ENCODE peak calls at places on chromosomes 11 and 22, in five cellular contexts. H is mesenchymal stem cell, L is T1000, Z is omental fat pad, Q is neural progenitor cell. W is an unnamed sample.

GRCh38 chr11:67466367-67466766 is 2.7 kb downstream of the TMEM134 start:
- DNase-seq in H (no peak), L (no peak), Z (no peak), Q (no peak), W (no peak)

GRCh38 chr11:66280428-66280827 is 2.5 kb downstream of the CNIH2 start:
- DNase-seq in H (no peak), L (no peak), Z (no peak), Q (peak; percentile 35), W (no peak)

GRCh38 chr11:3203221-3204043 is 15.2 kb downstream of the MRGPRG start:
- DNase-seq in H (peak; percentile 6), L (no peak), Z (no peak), Q (peak; percentile 84), W (no peak)

GRCh38 chr11:12123177-12123576 is 12.8 kb downstream of the MICAL2 start:
- DNase-seq in H (peak; percentile 85), L (no peak), Z (no peak), Q (no peak), W (no peak)

GRCh38 chr11:31671681-31672080 is 139.4 kb downstream of the PAX6 start:
- DNase-seq in H (no peak), L (no peak), Z (no peak), Q (no peak), W (no peak)

GRCh38 chr11:74866557-74866956 is 82.3 kb downstream of the XRRA1 start:
- DNase-seq in H (no peak), L (no peak), Z (no peak), Q (no peak), W (no peak)

GRCh38 chr11:99494065-99494464 is 473.3 kb downstream of the CNTN5 start:
- DNase-seq in H (no peak), L (no peak), Z (no peak), Q (no peak), W (no peak)

GRCh38 chr22:45271667-45272188 is 13.0 kb upstream of the UPK3A start:
- DNase-seq in H (peak; percentile 48), L (no peak), Z (no peak), Q (no peak), W (no peak)

GRCh38 chr11:844693-845644 is 2.3 kb downstream of the TSPAN4 start:
- DNase-seq in H (peak; percentile 87), L (peak; percentile 84), Z (peak; percentile 79), Q (peak; percentile 83), W (peak; percentile 80)

GRCh38 chr22:24379536-24379935 is 47.9 kb upstream of the ADORA2A start:
- DNase-seq in H (no peak), L (no peak), Z (no peak), Q (no peak), W (no peak)

GRCh38 chr22:24473278-24473677 is 21.9 kb upstream of the UPB1 start:
- DNase-seq in H (no peak), L (no peak), Z (no peak), Q (no peak), W (no peak)

GRCh38 chr11:79393362-79394043 is 47.3 kb downstream of the TENM4 start:
- DNase-seq in H (no peak), L (no peak), Z (no peak), Q (peak; percentile 42), W (no peak)

GRCh38 chr11:129373489-129373953 is 2.1 kb upstream of the BARX2 start:
- DNase-seq in H (peak; percentile 15), L (no peak), Z (no peak), Q (peak; percentile 48), W (no peak)

GRCh38 chr22:32204211-32204855 is 540 bp downstream of the RFPL2 start:
- DNase-seq in H (no peak), L (no peak), Z (no peak), Q (peak; percentile 63), W (no peak)

GRCh38 chr11:10076458-10077141 is 217.4 kb downstream of the SBF2 start:
- DNase-seq in H (no peak), L (no peak), Z (no peak), Q (peak; percentile 61), W (no peak)

W was measured in BJ.